ENCODE peak calls at places on chromosomes 12 and 14, in eight cellular contexts. H is GM23338, Y is stomach, P is IMR-90, F is heart left ventricle, V is OCI-LY7, G is mammary epithelial cell, M is upper lobe of left lung. Z is an unnamed sample.

GRCh38 chr12:4006743-4007142 is 133.5 kb upstream of the PARP11 start:
- DNase-seq in H (no peak), Y (no peak), P (no peak), F (no peak), V (no peak), G (peak), M (no peak), Z (no peak)

GRCh38 chr12:34401659-34402227 is 379.4 kb downstream of the ALG10 start:
- DNase-seq in H (no peak), Y (peak), P (no peak), F (peak), V (no peak), G (no peak), M (peak), Z (peak)

GRCh38 chr12:43063642-43064041 is 474.1 kb upstream of the PRICKLE1 start:
- DNase-seq in H (no peak), Y (no peak), P (peak), F (no peak), V (no peak), G (no peak), M (no peak), Z (no peak)

GRCh38 chr14:53265025-53265424 is 111.9 kb upstream of the DDHD1 start:
- DNase-seq in H (peak), Y (no peak), P (no peak), F (no peak), V (no peak), G (no peak), M (no peak), Z (no peak)

GRCh38 chr12:29710104-29710503 is 73.6 kb downstream of the TMTC1 start:
- DNase-seq in H (peak), Y (no peak), P (no peak), F (no peak), V (no peak), G (no peak), M (no peak), Z (peak)

GRCh38 chr14:68780358-68781160 is 12.3 kb downstream of the ZFP36L1 start:
- DNase-seq in H (no peak), Y (peak), P (peak), F (peak), V (peak), G (no peak), M (no peak), Z (no peak)

GRCh38 chr14:60274448-60274847 is 25.4 kb downstream of the PPM1A start:
- DNase-seq in H (no peak), Y (no peak), P (no peak), F (no peak), V (no peak), G (no peak), M (no peak), Z (no peak)

GRCh38 chr14:91861091-91861490 is 6.2 kb downstream of the TC2N start:
- DNase-seq in H (no peak), Y (no peak), P (no peak), F (no peak), V (no peak), G (no peak), M (no peak), Z (no peak)

GRCh38 chr14:58826845-58827686 is 189.3 kb downstream of the DACT1 start:
- DNase-seq in H (peak), Y (no peak), P (no peak), F (no peak), V (no peak), G (no peak), M (no peak), Z (no peak)

GRCh38 chr14:84988391-84988790 is 541.6 kb upstream of the FLRT2 start:
- DNase-seq in H (no peak), Y (no peak), P (no peak), F (no peak), V (no peak), G (peak), M (no peak), Z (no peak)

GRCh38 chr14:68285421-68286179 is 466.0 kb downstream of the RAD51B start:
- DNase-seq in H (no peak), Y (no peak), P (no peak), F (no peak), V (peak), G (no peak), M (no peak), Z (no peak)

GRCh38 chr12:100404769-100405407 is 48.0 kb downstream of the SLC17A8 start:
- DNase-seq in H (peak), Y (peak), P (peak), F (no peak), V (peak), G (peak), M (no peak), Z (no peak)

GRCh38 chr12:125443316-125443715 is 378.1 kb downstream of the AACS start:
- DNase-seq in H (no peak), Y (no peak), P (no peak), F (no peak), V (no peak), G (no peak), M (no peak), Z (no peak)

DNA sequence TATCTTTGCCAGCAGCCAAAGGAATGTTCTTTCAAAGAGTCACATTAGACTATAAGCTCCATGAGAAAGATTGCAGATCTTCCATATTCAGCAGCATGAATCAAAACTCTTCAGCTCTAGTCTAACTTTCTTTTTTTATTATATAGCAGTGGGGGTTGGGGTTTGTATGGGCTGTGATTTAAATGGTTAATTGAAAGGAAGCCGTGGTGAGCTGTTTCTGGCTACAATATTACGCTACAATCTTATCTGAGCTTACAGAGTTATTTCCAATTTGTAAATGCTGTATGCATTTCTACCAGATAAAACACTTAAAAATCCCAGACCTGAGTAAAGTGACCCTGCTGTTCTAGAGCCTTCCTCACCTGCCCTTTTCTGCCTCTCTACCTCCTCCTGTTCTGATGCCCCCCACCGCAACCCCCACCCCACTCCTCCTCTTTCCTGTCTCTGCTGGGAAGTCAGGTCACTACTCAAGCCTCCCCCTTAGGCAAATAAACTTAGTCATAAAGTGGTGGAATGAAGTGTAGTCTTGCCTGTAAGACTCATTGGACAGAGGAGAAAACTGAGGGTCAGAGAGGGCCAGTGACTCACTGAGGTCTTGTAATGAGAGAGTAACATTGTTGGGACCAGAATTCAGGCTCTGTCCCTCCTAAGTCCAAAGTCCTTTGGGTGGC is 1089.5 kb downstream of the BCL11B start:
- DNase-seq in H (no peak), Y (no peak), P (no peak), F (no peak), V (no peak), G (peak), M (no peak), Z (no peak)
- H3K27ac ChIP-seq in H (no peak), Y (no peak), P (no peak), F (no peak), V (no peak), G (no peak), M (no peak), Z (no peak)

GRCh38 chr12:107564946-107565345 is 120.7 kb upstream of the PWP1 start:
- DNase-seq in H (peak), Y (no peak), P (peak), F (no peak), V (peak), G (peak), M (no peak), Z (no peak)
- TF ChIP-seq CTCF in H (peak), Y (no peak), P (no peak), F (no peak), V (peak), G (peak), M (no peak), Z (no peak)

DNA sequence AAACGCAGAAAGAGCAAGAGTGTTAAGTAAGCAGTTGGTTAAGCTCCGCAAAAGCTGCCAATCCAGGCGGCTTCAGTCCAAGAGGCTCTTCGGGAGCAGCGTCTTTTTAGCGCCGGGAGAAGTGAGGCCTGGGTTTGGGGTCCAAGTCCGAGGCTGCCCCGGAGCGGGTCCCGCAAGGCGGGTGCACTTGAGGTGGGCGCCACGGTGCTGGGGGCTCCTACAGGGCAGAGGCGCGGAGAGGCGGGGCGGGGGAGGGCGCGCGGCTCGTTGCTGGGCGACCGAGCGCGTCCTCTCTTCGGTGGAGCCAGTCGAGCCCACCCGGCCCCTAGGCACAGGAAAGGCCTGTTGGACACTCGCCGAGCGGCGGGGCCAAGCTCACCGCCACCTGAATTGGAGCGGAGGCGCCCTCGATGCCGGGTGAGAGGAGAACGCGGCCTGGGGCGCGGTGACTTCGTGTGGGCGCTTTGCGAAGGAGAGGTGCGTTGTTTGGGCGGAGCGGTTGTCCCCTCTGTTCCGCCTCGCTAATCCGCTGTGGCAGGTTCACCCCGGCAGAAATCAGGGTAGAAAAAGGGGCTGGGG is 15.6 kb downstream of the TTC6 start:
- DNase-seq in H (peak), Y (no peak), P (no peak), F (no peak), V (no peak), G (no peak), M (peak), Z (no peak)
- H3K4me3 ChIP-seq in H (peak), Y (no peak), P (no peak), F (no peak), V (no peak), G (peak), M (no peak), Z (no peak)

GRCh38 chr12:13631873-13632272 is 349.5 kb downstream of the GRIN2B start:
- DNase-seq in H (no peak), Y (no peak), P (no peak), F (no peak), V (no peak), G (no peak), M (no peak), Z (no peak)
- H3K27ac ChIP-seq in H (no peak), Y (no peak), P (no peak), F (no peak), V (no peak), G (no peak), M (no peak), Z (no peak)

GRCh38 chr12:121013715-121014114 is 2.6 kb downstream of the C12orf43 start:
- DNase-seq in H (no peak), Y (no peak), P (no peak), F (no peak), V (peak), G (no peak), M (no peak), Z (no peak)
- TF ChIP-seq CTCF in H (no peak), Y (no peak), P (no peak), F (no peak), V (peak), G (no peak), M (no peak), Z (no peak)

GRCh38 chr12:68239309-68239708 is 13.7 kb upstream of the IL26 start:
- DNase-seq in H (no peak), Y (no peak), P (no peak), F (no peak), V (no peak), G (no peak), M (no peak), Z (no peak)

GRCh38 chr12:68237523-68238070 is 12.0 kb upstream of the IL26 start:
- DNase-seq in H (no peak), Y (no peak), P (peak), F (no peak), V (no peak), G (no peak), M (no peak), Z (no peak)

GRCh38 chr12:68236421-68237059 is 10.9 kb upstream of the IL26 start:
- DNase-seq in H (no peak), Y (no peak), P (no peak), F (no peak), V (peak), G (peak), M (no peak), Z (no peak)

GRCh38 chr12:68235576-68235975 is 10.0 kb upstream of the IL26 start:
- DNase-seq in H (no peak), Y (no peak), P (peak), F (no peak), V (no peak), G (no peak), M (no peak), Z (no peak)

DNA sequence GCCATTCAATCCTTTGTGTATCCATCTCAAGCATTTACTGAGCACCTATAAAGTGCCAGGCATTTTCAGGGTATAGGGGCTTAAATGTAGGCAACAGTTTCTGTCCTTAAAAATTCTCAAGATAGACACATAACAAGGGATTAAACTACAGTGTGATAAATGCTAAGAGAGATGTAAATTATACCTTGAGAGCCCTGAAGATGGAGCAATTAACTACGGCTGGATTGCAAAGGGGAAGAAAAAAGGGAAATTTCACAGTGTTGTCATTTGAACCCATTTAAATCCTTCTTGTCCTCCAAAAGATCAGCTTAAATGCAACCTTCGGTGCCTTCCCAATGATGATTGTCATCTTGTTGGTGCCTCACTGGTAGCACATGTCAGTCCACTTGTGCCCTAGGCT is 11.5 kb upstream of the IL26 start:
- DNase-seq in H (no peak), Y (no peak), P (no peak), F (no peak), V (no peak), G (no peak), M (no peak), Z (no peak)
- H3K4me3 ChIP-seq in H (no peak), Y (peak), P (no peak), F (peak), V (peak), G (no peak), M (peak), Z (no peak)

DNA sequence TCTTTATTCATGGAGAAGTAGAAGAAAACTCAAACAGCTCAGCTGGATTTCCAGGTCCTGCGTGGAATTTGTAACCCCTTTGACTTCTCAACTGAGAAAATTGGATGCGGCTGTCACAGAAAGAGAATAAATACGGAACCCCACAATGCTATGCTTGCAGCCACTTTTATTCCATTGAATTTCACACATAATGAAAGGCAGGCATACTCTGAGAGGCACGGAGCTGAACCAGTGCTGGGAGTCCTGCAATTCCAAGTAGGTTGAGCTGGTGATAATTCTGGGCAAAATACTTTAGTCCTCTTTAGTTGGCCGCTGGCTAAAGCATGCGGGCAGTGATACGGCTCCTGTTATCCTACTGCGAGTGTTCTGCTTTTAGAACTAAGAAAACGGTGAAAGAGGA is 16.8 kb upstream of the WNT5B start:
- DNase-seq in H (no peak), Y (no peak), P (no peak), F (no peak), V (no peak), G (no peak), M (no peak), Z (no peak)
- H3K27ac ChIP-seq in H (no peak), Y (no peak), P (peak), F (peak), V (no peak), G (no peak), M (no peak), Z (no peak)

Z was measured in dorsolateral prefrontal cortex.